ENCODE peak calls at places on chromosomes 13 and 19, in four cellular contexts. R, N, U and K are unnamed samples.

GRCh38 chr19:33280351-33280921 is 21.9 kb downstream of the CEBPA start:
- DNase-seq in R (no peak), N (no peak), U (no peak), K (no peak)

GRCh38 chr13:90233933-90234672 is 1113.4 kb upstream of the MIR17HG start:
- DNase-seq in R (no peak), N (no peak), U (no peak), K (no peak)

GRCh38 chr13:87057807-87058520 is 613.2 kb upstream of the SLITRK5 start:
- DNase-seq in R (no peak), N (no peak), U (no peak), K (no peak)

GRCh38 chr19:48511800-48512503 is at the start of gene LMTK3:
- DNase-seq in R (peak), N (no peak), U (peak), K (peak)

GRCh38 chr13:100089633-100090032 is 740 bp downstream of the PCCA start:
- DNase-seq in R (no peak), N (no peak), U (no peak), K (no peak)

GRCh38 chr19:54470991-54471782 is 1.9 kb downstream of the CDC42EP5 start:
- DNase-seq in R (peak), N (no peak), U (no peak), K (no peak)

GRCh38 chr13:48412881-48413351 is at the start of gene LPAR6:
- DNase-seq in R (no peak), N (peak), U (no peak), K (no peak)

GRCh38 chr13:32408296-32408998 is 19.5 kb downstream of the N4BP2L1 start:
- DNase-seq in R (no peak), N (no peak), U (no peak), K (no peak)

GRCh38 chr13:31172535-31172934 is 10.8 kb upstream of the HSPH1 start:
- DNase-seq in R (no peak), N (peak), U (no peak), K (no peak)

DNA sequence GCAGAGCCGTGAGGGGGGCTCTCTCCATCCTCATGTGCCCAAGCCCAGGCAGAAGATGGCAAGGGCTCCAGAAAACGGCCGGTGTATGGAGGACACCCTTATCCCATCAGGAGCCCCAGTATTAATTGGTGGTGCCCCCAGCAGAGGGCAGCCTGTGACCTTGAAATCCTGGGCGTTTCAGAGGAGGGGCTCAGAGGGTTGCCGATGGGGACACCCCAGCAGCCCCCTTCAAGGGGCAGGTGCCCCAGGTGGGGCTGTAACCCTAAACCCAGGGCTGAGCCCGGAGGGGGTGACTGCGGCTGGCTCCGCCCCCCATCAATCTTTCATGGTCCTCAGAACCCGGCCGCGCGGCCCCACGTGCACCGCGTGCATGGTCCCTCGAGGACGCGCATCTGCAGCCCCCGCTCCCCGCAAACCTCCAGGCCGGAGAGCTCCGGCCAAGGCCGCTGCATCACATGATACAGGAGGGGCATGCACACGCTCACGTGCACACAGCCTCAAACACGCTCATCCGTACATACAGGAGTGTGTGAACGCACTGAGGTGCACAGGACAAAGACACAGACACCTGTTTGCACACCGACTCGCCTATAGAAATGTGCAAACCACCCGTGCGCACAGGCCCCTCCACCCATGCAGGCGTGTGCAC is 959 bp downstream of the RAB3A start:
- DNase-seq in R (peak), N (no peak), U (peak), K (peak)
- TF ChIP-seq FOXJ3 in R (no peak), N (no peak), U (no peak), K (no peak)

GRCh38 chr13:60933638-60934037 is 482.0 kb downstream of the PCDH20 start:
- DNase-seq in R (no peak), N (no peak), U (no peak), K (no peak)
- TF ChIP-seq USF2 in R (no peak), N (no peak), U (no peak), K (no peak)

DNA sequence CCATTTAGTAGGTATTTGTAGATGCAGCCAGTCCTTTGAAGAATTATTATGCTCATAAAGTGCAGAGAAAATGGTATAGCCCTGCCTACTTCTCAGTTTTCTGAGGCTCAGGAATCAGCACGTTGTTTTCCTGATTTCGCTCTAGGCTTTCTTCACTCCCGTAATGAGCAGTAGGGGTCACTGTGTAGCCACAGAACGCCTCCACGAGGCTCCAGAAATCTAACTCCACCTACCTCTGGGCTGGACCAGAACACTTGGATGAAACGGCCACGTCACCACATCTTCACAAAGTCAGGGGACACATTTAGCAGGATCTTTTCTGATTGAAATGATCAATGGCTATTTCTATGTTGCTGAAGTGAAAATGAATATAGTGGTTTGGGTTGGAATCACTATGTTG is 49.8 kb upstream of the GTF3A start:
- DNase-seq in R (peak), N (peak), U (peak), K (peak)
- TF ChIP-seq FOXJ3 in R (no peak), N (no peak), U (no peak), K (no peak)

GRCh38 chr19:29294343-29294811 is 81.4 kb upstream of the UQCRFS1 start:
- DNase-seq in R (no peak), N (no peak), U (no peak), K (no peak)

GRCh38 chr19:29292562-29292961 is 79.6 kb upstream of the UQCRFS1 start:
- DNase-seq in R (no peak), N (no peak), U (no peak), K (no peak)

GRCh38 chr19:29293292-29293691 is 80.3 kb upstream of the UQCRFS1 start:
- DNase-seq in R (no peak), N (no peak), U (no peak), K (no peak)

GRCh38 chr19:29292146-29292545 is 79.2 kb upstream of the UQCRFS1 start:
- DNase-seq in R (no peak), N (no peak), U (no peak), K (no peak)

GRCh38 chr19:29293736-29294342 is 80.9 kb upstream of the UQCRFS1 start:
- DNase-seq in R (no peak), N (no peak), U (no peak), K (no peak)
- TF ChIP-seq USF2 in R (no peak), N (no peak), U (no peak), K (no peak)

DNA sequence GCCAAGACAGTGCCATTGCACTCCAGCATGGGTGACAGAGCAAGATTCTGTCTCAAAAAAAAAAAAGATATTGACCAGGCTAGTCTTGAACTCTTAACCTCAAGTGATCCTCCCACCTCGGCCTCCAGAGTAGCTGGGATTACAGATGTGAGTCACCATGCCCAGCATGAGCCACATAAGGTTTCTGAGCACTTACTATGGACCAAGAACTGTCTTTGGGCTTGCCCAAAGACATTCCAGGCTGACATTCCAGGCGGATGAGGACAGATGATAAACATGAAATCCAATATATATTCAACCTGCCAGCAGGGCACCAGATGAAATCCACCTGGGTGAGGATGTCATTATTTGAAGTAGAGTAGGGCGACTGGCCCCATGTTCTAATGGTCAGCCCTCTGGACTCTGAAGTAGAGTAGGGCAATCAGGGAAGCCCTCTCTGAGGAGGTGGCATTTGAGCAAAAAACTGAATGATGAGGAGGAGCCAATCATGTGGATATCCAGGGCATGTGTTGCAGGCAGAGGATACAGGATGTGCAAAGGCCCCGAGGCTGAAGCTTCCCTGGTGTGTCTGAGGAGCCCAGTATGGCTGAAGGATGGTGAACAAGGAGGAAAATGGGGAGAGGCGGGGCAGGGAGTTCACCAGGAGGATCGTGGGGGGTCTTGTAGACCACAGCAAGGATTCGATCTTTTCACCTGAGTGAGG is 4.0 kb downstream of the C19orf38 start:
- DNase-seq in R (no peak), N (peak), U (no peak), K (no peak)
- TF ChIP-seq FOXJ3 in R (no peak), N (no peak), U (no peak), K (no peak)

GRCh38 chr13:50168803-50169202 is 153.6 kb downstream of the KCNRG start:
- DNase-seq in R (no peak), N (no peak), U (no peak), K (no peak)
- TF ChIP-seq USF2 in R (no peak), N (no peak), U (no peak), K (no peak)

DNA sequence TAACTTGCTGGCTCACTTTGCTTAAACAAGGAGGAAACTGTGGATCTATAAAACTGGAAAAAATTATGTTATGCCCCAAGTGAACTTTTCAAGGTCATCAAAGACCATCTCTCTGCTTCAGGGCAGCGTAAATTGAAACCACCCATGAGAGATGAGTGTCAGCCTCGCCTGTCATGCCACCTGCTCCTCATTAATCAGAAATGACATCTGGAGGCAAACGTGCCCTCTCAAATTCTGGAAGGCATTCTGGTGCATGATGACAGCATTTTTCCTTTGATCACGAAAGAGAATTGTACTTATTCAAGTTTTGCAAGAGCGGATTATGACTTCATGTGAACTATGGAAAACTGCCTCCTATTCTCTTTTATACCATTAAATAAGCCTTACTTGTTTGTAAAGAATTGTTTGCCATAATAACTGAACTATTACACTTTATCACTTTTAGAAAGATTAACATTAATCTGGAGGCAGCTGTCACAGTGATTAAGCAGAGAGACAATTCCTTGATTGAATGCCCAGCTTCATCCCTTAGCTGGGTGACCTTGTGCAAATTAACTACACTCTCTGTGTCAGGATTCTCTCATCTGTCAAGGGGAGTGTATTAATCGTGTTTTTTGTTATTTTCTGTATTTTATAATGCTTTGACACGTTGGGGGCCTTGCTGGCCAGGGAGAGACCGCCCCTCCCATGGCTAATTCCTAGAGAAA is 17.0 kb upstream of the SACS start:
- DNase-seq in R (no peak), N (no peak), U (no peak), K (peak)
- TF ChIP-seq FOXJ3 in R (no peak), N (no peak), U (no peak), K (no peak)